ENCODE peak calls at places on chromosomes 6 and 20, in five cellular contexts. One of them, this sample, is unnamed. For H3K4me1, the result is how much of the 10 kb centered on the place peaks cover.

GRCh38 chr6:9717568-9717967 is 697.3 kb downstream of the TFAP2A start:
- DNase-seq in A549: no peak
- DNase-seq in breast epithelium: no peak
- DNase-seq in GM12878: no peak
- DNase-seq in HepG2: no peak
- DNase-seq in this sample: no peak

GRCh38 chr6:13175759-13176158 is 152.6 kb downstream of the TBC1D7 start:
- DNase-seq in A549: no peak
- DNase-seq in breast epithelium: no peak
- DNase-seq in GM12878: no peak
- DNase-seq in HepG2: no peak
- DNase-seq in this sample: no peak

GRCh38 chr20:58547527-58548475 is 32.6 kb upstream of the APCDD1L start:
- DNase-seq in A549: no peak
- DNase-seq in breast epithelium: no peak
- DNase-seq in GM12878: no peak
- DNase-seq in HepG2: no peak
- DNase-seq in this sample: no peak

GRCh38 chr6:106527979-106528378 is 101.3 kb downstream of the RTN4IP1 start:
- DNase-seq in A549: peak
- DNase-seq in breast epithelium: no peak
- DNase-seq in GM12878: no peak
- DNase-seq in HepG2: no peak
- DNase-seq in this sample: no peak

GRCh38 chr6:170212051-170212756 is 78.7 kb downstream of the DLL1 start:
- DNase-seq in A549: no peak
- DNase-seq in breast epithelium: peak
- DNase-seq in GM12878: no peak
- DNase-seq in HepG2: no peak
- DNase-seq in this sample: peak

GRCh38 chr20:24627291-24627690 is 157.9 kb downstream of the SYNDIG1 start:
- DNase-seq in A549: no peak
- DNase-seq in breast epithelium: no peak
- DNase-seq in GM12878: no peak
- DNase-seq in HepG2: no peak
- DNase-seq in this sample: no peak

GRCh38 chr6:142518126-142518525 is 216.3 kb downstream of the ADGRG6 start:
- DNase-seq in A549: no peak
- DNase-seq in breast epithelium: no peak
- DNase-seq in GM12878: no peak
- DNase-seq in HepG2: no peak
- DNase-seq in this sample: no peak

GRCh38 chr20:33933469-33933909 is 60.2 kb upstream of the RALY start:
- DNase-seq in A549: peak
- DNase-seq in breast epithelium: peak
- DNase-seq in GM12878: no peak
- DNase-seq in HepG2: peak
- DNase-seq in this sample: no peak

GRCh38 chr20:50187403-50188051 is 3.1 kb upstream of the CEBPB start:
- DNase-seq in A549: no peak
- DNase-seq in breast epithelium: peak
- DNase-seq in GM12878: no peak
- DNase-seq in HepG2: peak
- DNase-seq in this sample: no peak

GRCh38 chr6:141252828-141253608 is 879.7 kb upstream of the GJE1 start:
- DNase-seq in A549: no peak
- DNase-seq in breast epithelium: no peak
- DNase-seq in GM12878: no peak
- DNase-seq in HepG2: no peak
- DNase-seq in this sample: no peak

GRCh38 chr6:168102093-168102985 is 23.3 kb upstream of the FRMD1 start:
- DNase-seq in A549: no peak
- DNase-seq in breast epithelium: no peak
- DNase-seq in GM12878: no peak
- DNase-seq in HepG2: no peak
- DNase-seq in this sample: no peak

GRCh38 chr6:100379386-100379785 is 85.3 kb downstream of the SIM1 start:
- DNase-seq in A549: no peak
- DNase-seq in breast epithelium: no peak
- DNase-seq in GM12878: no peak
- DNase-seq in HepG2: no peak
- DNase-seq in this sample: no peak

GRCh38 chr6:73884540-73884939 is 188.5 kb downstream of the CD109 start:
- DNase-seq in A549: no peak
- DNase-seq in breast epithelium: no peak
- DNase-seq in GM12878: no peak
- DNase-seq in HepG2: no peak
- DNase-seq in this sample: no peak

GRCh38 chr6:105886812-105887513 is 199.2 kb upstream of the PRDM1 start:
- DNase-seq in A549: no peak
- DNase-seq in breast epithelium: no peak
- DNase-seq in GM12878: no peak
- DNase-seq in HepG2: no peak
- DNase-seq in this sample: no peak

GRCh38 chr6:31057426-31058003 is 47.2 kb downstream of the MUC22 start:
- DNase-seq in A549: no peak
- DNase-seq in breast epithelium: no peak
- DNase-seq in GM12878: no peak
- DNase-seq in HepG2: no peak
- DNase-seq in this sample: no peak

GRCh38 chr6:142878407-142878806 is 66.6 kb downstream of the HIVEP2 start:
- DNase-seq in A549: no peak
- DNase-seq in breast epithelium: no peak
- DNase-seq in GM12878: no peak
- DNase-seq in HepG2: no peak
- DNase-seq in this sample: no peak

GRCh38 chr6:112321882-112322508 is 25.1 kb upstream of the RFPL4B start:
- DNase-seq in A549: no peak
- DNase-seq in breast epithelium: no peak
- DNase-seq in GM12878: no peak
- DNase-seq in HepG2: no peak
- DNase-seq in this sample: no peak

GRCh38 chr6:170369439-170369838 is 62.9 kb downstream of the FAM120B start:
- DNase-seq in A549: no peak
- DNase-seq in breast epithelium: no peak
- DNase-seq in GM12878: no peak
- DNase-seq in HepG2: peak
- DNase-seq in this sample: no peak

GRCh38 chr6:165659945-165660862 is 2.8 kb downstream of the PDE10A start:
- DNase-seq in A549: no peak
- DNase-seq in breast epithelium: no peak
- DNase-seq in GM12878: no peak
- DNase-seq in HepG2: no peak
- DNase-seq in this sample: no peak

GRCh38 chr6:100851819-100852218 is 29.3 kb downstream of the ASCC3 start:
- DNase-seq in A549: no peak
- DNase-seq in breast epithelium: no peak
- DNase-seq in GM12878: no peak
- DNase-seq in HepG2: no peak
- DNase-seq in this sample: no peak

GRCh38 chr6:15063253-15063853 is 182.5 kb upstream of the JARID2 start:
- DNase-seq in A549: no peak
- DNase-seq in breast epithelium: no peak
- DNase-seq in GM12878: no peak
- DNase-seq in HepG2: peak
- DNase-seq in this sample: no peak

GRCh38 chr6:144534123-144534676 is 249.1 kb downstream of the UTRN start:
- DNase-seq in A549: no peak
- DNase-seq in breast epithelium: no peak
- DNase-seq in GM12878: no peak
- DNase-seq in HepG2: no peak
- DNase-seq in this sample: no peak

GRCh38 chr6:34063641-34064040 is 82.2 kb downstream of the GRM4 start:
- DNase-seq in A549: no peak
- DNase-seq in breast epithelium: no peak
- DNase-seq in GM12878: no peak
- DNase-seq in HepG2: no peak
- DNase-seq in this sample: no peak

GRCh38 chr6:129884211-129884610 is 23.1 kb upstream of the TMEM244 start:
- DNase-seq in A549: no peak
- DNase-seq in breast epithelium: no peak
- DNase-seq in GM12878: no peak
- DNase-seq in HepG2: no peak
- DNase-seq in this sample: no peak

GRCh38 chr6:102799051-102799450 is 1405.5 kb downstream of the GRIK2 start:
- DNase-seq in A549: no peak
- DNase-seq in breast epithelium: no peak
- DNase-seq in GM12878: no peak
- DNase-seq in HepG2: no peak
- DNase-seq in this sample: no peak

GRCh38 chr6:401994-402640 is 10.6 kb downstream of the IRF4 start:
- DNase-seq in A549: no peak
- DNase-seq in breast epithelium: no peak
- DNase-seq in GM12878: no peak
- DNase-seq in HepG2: no peak
- DNase-seq in this sample: no peak

GRCh38 chr6:44699082-44699481 is 311.6 kb downstream of the CDC5L start:
- DNase-seq in A549: no peak
- DNase-seq in breast epithelium: no peak
- DNase-seq in GM12878: no peak
- DNase-seq in HepG2: no peak
- DNase-seq in this sample: no peak

GRCh38 chr6:145964948-145965366 is 799 bp upstream of the SHPRH start:
- DNase-seq in A549: no peak
- DNase-seq in breast epithelium: no peak
- DNase-seq in GM12878: no peak
- DNase-seq in HepG2: no peak
- DNase-seq in this sample: no peak

GRCh38 chr6:170512249-170512648 is 40.9 kb downstream of the PSMB1 start:
- DNase-seq in A549: no peak
- DNase-seq in breast epithelium: no peak
- DNase-seq in GM12878: no peak
- DNase-seq in HepG2: no peak
- DNase-seq in this sample: no peak

GRCh38 chr6:17881085-17881883 is 106.2 kb downstream of the KIF13A start:
- DNase-seq in A549: no peak
- DNase-seq in breast epithelium: no peak
- DNase-seq in GM12878: no peak
- DNase-seq in HepG2: no peak
- DNase-seq in this sample: no peak

GRCh38 chr6:151108548-151108947 is 131.2 kb upstream of the AKAP12 start:
- DNase-seq in A549: no peak
- DNase-seq in breast epithelium: no peak
- DNase-seq in GM12878: no peak
- DNase-seq in HepG2: no peak
- DNase-seq in this sample: no peak

GRCh38 chr6:10307028-10307427 is 107.8 kb downstream of the TFAP2A start:
- DNase-seq in A549: no peak
- DNase-seq in breast epithelium: no peak
- DNase-seq in GM12878: no peak
- DNase-seq in HepG2: no peak
- DNase-seq in this sample: no peak

GRCh38 chr6:69179681-69180080 is 544.6 kb downstream of the ADGRB3 start:
- DNase-seq in A549: no peak
- DNase-seq in breast epithelium: no peak
- DNase-seq in GM12878: no peak
- DNase-seq in HepG2: peak
- DNase-seq in this sample: no peak

GRCh38 chr6:87210979-87211378 is 55.6 kb downstream of the ZNF292 start:
- DNase-seq in A549: no peak
- DNase-seq in breast epithelium: no peak
- DNase-seq in GM12878: peak
- DNase-seq in HepG2: no peak
- DNase-seq in this sample: no peak
- H3K4me1 ChIP-seq in A549: under half
- H3K4me1 ChIP-seq in breast epithelium: under half
- H3K4me1 ChIP-seq in GM12878: under half
- H3K4me1 ChIP-seq in HepG2: under half
- H3K4me1 ChIP-seq in this sample: half or more

DNA sequence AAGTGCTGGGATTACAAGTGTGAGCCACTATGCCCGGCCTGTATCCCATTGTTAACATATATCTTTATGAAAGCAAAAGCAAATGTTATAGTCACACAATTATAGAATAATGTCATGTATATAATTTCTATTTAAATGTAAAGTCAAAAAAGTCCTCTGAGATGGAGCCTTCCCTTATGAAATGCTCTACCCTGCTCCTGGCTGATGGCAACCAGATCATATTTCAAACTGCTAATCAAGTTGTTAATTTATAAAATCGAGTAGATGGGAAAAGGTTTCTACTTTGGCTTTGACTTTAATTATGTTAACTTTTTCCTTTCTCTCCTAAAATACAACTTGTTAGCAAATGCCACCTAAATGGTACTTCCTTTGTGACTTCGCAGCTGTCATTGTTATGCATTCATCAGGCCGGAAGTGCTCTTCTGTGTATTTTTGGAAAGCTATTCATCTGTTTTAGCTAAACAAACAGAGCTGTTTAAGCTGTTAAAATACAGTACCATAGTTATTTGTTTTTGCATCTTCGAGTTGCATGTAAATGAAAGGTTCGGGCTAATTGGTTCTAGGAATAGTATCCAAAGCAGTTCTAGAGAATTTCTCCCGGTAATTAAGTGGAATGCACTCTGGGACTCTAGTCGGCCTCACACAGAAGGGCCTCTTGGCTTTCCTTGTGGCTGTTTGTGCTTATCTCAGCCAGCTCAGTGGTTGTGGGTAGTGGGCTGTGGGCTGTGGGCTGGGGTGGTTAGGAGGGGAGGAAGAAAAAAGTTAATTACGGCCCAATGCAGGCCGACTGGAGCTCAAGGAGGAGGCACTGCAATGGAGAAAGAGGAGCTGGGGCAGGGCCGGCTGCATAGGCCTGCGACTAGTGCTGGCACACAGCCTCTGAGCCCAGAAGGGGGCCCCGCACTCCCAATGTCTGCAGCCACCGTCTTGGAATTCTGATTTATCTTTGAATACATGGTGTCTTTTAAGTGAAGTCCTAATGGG is 34.8 kb downstream of the SLC35D3 start:
- DNase-seq in A549: no peak
- DNase-seq in breast epithelium: no peak
- DNase-seq in GM12878: no peak
- DNase-seq in HepG2: no peak
- DNase-seq in this sample: no peak
- H3K27ac ChIP-seq in A549: no peak
- H3K27ac ChIP-seq in breast epithelium: no peak
- H3K27ac ChIP-seq in GM12878: no peak
- H3K27ac ChIP-seq in HepG2: no peak
- H3K27ac ChIP-seq in this sample: no peak

DNA sequence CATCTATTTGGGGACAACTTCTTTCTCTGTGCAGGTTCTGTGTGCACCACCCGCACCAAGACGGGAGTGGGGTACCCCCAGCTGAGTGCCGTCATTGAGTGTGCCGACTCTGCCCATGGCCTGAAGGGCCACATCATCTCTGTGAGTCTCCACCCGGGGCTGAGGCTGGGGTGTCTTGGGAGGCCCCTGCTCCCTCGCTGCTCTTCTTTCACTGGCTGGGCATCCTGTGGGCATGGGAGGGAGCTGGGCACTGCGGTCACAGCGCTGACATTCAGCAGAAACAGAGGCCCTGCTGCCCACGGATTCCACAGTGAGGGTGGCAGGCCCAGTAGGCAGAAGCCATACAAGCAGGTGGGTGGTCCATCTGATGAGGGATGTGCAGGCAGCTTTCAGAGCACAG is 40.4 kb downstream of the GMPR start:
- DNase-seq in A549: no peak
- DNase-seq in breast epithelium: no peak
- DNase-seq in GM12878: no peak
- DNase-seq in HepG2: no peak
- DNase-seq in this sample: no peak
- TF ChIP-seq POLR2A in A549: no peak
- TF ChIP-seq POLR2A in breast epithelium: no peak
- TF ChIP-seq POLR2A in GM12878: no peak
- TF ChIP-seq POLR2A in HepG2: no peak
- TF ChIP-seq POLR2A in this sample: no peak

GRCh38 chr20:53803492-53804155 is 210.0 kb upstream of the ZNF217 start:
- DNase-seq in A549: no peak
- DNase-seq in breast epithelium: no peak
- DNase-seq in GM12878: no peak
- DNase-seq in HepG2: no peak
- DNase-seq in this sample: no peak
- H3K4me1 ChIP-seq in A549: half or more
- H3K4me1 ChIP-seq in breast epithelium: under half
- H3K4me1 ChIP-seq in GM12878: under half
- H3K4me1 ChIP-seq in HepG2: half or more
- H3K4me1 ChIP-seq in this sample: under half